ENCODE peak calls at places on chromosomes 5 and 9, in seven cellular contexts. W is anterior cingulate cortex; D is activated CD4-positive, alpha-beta T cell treated with anti-CD3 and anti-CD28 coated beads, Interleukin-2, amount 50 U/mL, for 48 hours; K is nephron progenitor cell; M is NCI-H2029 treated with DMSO at 0.1 percent for 48 hours; G is NCI-H1694 treated with DMSO at 0.1 percent for 48 hours; X is SW480. P is an unnamed sample.

GRCh38 chr5:41445937-41446563 is 64.4 kb downstream of the PLCXD3 start:
- DNase-seq in D (no peak), X (no peak), W (no peak), G (no peak), K (no peak), M (no peak), P (no peak)

GRCh38 chr5:3642231-3642630 is 46.6 kb downstream of the IRX1 start:
- DNase-seq in K (no peak), X (no peak), D (no peak), M (no peak), G (no peak), W (no peak), P (no peak)

GRCh38 chr5:144698454-144698853 is 527.8 kb downstream of the KCTD16 start:
- DNase-seq in M (no peak), D (no peak), X (no peak), G (no peak), K (no peak), W (no peak), P (no peak)

GRCh38 chr9:111349766-111350165 is 19.7 kb upstream of the OR2K2 start:
- DNase-seq in K (no peak), D (no peak), W (no peak), M (peak), G (no peak), X (no peak), P (no peak)

GRCh38 chr5:154138701-154139100 is 51.8 kb upstream of the GALNT10 start:
- DNase-seq in M (peak), G (no peak), X (no peak), W (peak), K (no peak), D (no peak), P (no peak)

GRCh38 chr5:97534166-97534565 is 351.1 kb upstream of the RIOK2 start:
- DNase-seq in D (no peak), K (peak), G (no peak), M (no peak), X (peak), W (no peak), P (peak)

GRCh38 chr9:113548221-113549041 is 84.9 kb downstream of the RGS3 start:
- DNase-seq in W (peak), K (no peak), D (peak), X (peak), M (no peak), G (no peak), P (no peak)

GRCh38 chr9:95565982-95566381 is 49.2 kb upstream of the PTCH1 start:
- DNase-seq in K (no peak), W (no peak), G (no peak), X (no peak), M (no peak), D (no peak), P (no peak)

GRCh38 chr5:84259221-84260045 is 125.2 kb downstream of the EDIL3 start:
- DNase-seq in D (no peak), M (no peak), K (no peak), W (no peak), G (peak), X (no peak), P (no peak)

GRCh38 chr9:88776717-88777497 is 214.4 kb upstream of the S1PR3 start:
- DNase-seq in X (no peak), M (no peak), W (no peak), K (no peak), D (no peak), G (no peak), P (peak)

GRCh38 chr9:35658894-35659220 is 765 bp downstream of the CCDC107 start:
- DNase-seq in G (peak), X (peak), M (peak), D (peak), K (no peak), W (no peak), P (no peak)

GRCh38 chr9:127854169-127854833 is at the start of gene ENG:
- DNase-seq in K (peak), M (no peak), D (peak), G (no peak), X (no peak), W (no peak), P (no peak)

GRCh38 chr5:137091473-137091872 is 407.7 kb downstream of the SPOCK1 start:
- DNase-seq in M (peak), D (no peak), G (no peak), W (peak), K (peak), X (no peak), P (no peak)

GRCh38 chr5:56023296-56023695 is 28.5 kb upstream of the IL6ST start:
- DNase-seq in G (no peak), D (no peak), M (no peak), X (no peak), K (no peak), W (no peak), P (no peak)

GRCh38 chr5:57532513-57533497 is 50.2 kb upstream of the ACTBL2 start:
- DNase-seq in M (no peak), K (no peak), X (no peak), G (no peak), W (no peak), D (no peak), P (peak)

GRCh38 chr5:103315455-103315854 is 56.9 kb downstream of the MACIR start:
- DNase-seq in M (no peak), D (no peak), W (no peak), G (no peak), X (no peak), K (no peak), P (no peak)

GRCh38 chr9:122228906-122229837 is at the start of gene LHX6:
- DNase-seq in K (peak), W (no peak), G (no peak), D (no peak), M (no peak), X (peak), P (no peak)

GRCh38 chr5:74454263-74455030 is 186.1 kb downstream of the ENC1 start:
- DNase-seq in K (no peak), M (no peak), D (no peak), X (no peak), W (no peak), G (no peak), P (no peak)

GRCh38 chr9:114856210-114856941 is 50.5 kb upstream of the TNFSF15 start:
- DNase-seq in X (no peak), K (no peak), G (no peak), W (no peak), D (no peak), M (no peak), P (peak)

GRCh38 chr5:178309271-178310008 is 76.8 kb upstream of the PHYKPL start:
- DNase-seq in W (no peak), D (no peak), M (no peak), K (no peak), G (no peak), X (no peak), P (no peak)

GRCh38 chr5:372911-373709 is 51.6 kb downstream of the AHRR start:
- DNase-seq in M (no peak), K (no peak), D (no peak), W (no peak), X (peak), G (no peak), P (no peak)

GRCh38 chr5:132176987-132177386 is 50.7 kb downstream of the P4HA2 start:
- DNase-seq in M (no peak), W (no peak), X (peak), D (no peak), G (peak), K (no peak), P (peak)

GRCh38 chr9:137312852-137313325 is 10.8 kb upstream of the NRARP start:
- DNase-seq in W (no peak), K (no peak), M (no peak), D (no peak), X (no peak), G (no peak), P (no peak)

GRCh38 chr9:6243746-6244145 is 28.1 kb downstream of the IL33 start:
- DNase-seq in M (no peak), G (no peak), W (no peak), X (peak), K (no peak), D (peak), P (no peak)

GRCh38 chr5:159053216-159053615 is 46.5 kb downstream of the EBF1 start:
- DNase-seq in G (no peak), D (no peak), X (no peak), M (no peak), K (no peak), W (no peak), P (no peak)